ENCODE peak calls at places on chromosomes 4 and X, in four cellular contexts. K is BJ, W is fibroblast of lung, I is testis. A is an unnamed sample.

GRCh38 chr4:56181140-56181950 is 205.9 kb downstream of the AASDH start:
- DNase-seq in K (no peak), W (peak), I (no peak), A (no peak)

GRCh38 chr4:151356510-151356909 is 31.1 kb upstream of the SH3D19 start:
- DNase-seq in K (no peak), W (peak), I (no peak), A (no peak)

GRCh38 chrX:136156560-136157117 is 9.3 kb downstream of the FHL1 start:
- DNase-seq in K (no peak), W (no peak), I (no peak), A (no peak)

GRCh38 chr4:124321370-124321769 is 391.2 kb downstream of the ANKRD50 start:
- DNase-seq in K (no peak), W (peak), I (no peak), A (no peak)

GRCh38 chr4:104519588-104519987 is 24.9 kb upstream of the CXXC4 start:
- DNase-seq in K (no peak), W (no peak), I (no peak), A (no peak)

GRCh38 chr4:109207060-109207459 is 95.4 kb downstream of the COL25A1 start:
- DNase-seq in K (no peak), W (peak), I (no peak), A (no peak)

GRCh38 chr4:42501624-42502401 is 104.5 kb downstream of the SHISA3 start:
- DNase-seq in K (no peak), W (no peak), I (no peak), A (no peak)

GRCh38 chr4:87251104-87251503 is 30.7 kb upstream of the KLHL8 start:
- DNase-seq in K (no peak), W (peak), I (no peak), A (no peak)

GRCh38 chr4:149553959-149554520 is 261.6 kb downstream of the IQCM start:
- DNase-seq in K (no peak), W (peak), I (no peak), A (no peak)

GRCh38 chr4:165524532-165525190 is 145.9 kb downstream of the CPE start:
- DNase-seq in K (no peak), W (peak), I (no peak), A (no peak)

GRCh38 chrX:120015145-120016067 is 62.1 kb downstream of the RHOXF2B start:
- DNase-seq in K (no peak), W (no peak), I (no peak), A (peak)

GRCh38 chrX:39853417-39853816 is 244.3 kb downstream of the BCOR start:
- DNase-seq in K (no peak), W (no peak), I (no peak), A (no peak)

GRCh38 chrX:134460861-134461218 is 875 bp downstream of the HPRT1 start:
- DNase-seq in K (no peak), W (peak), I (no peak), A (no peak)

GRCh38 chrX:123083924-123084323 is 100.2 kb upstream of the GRIA3 start:
- DNase-seq in K (no peak), W (peak), I (no peak), A (no peak)

GRCh38 chr4:184313710-184314659 is 96.3 kb upstream of the ENPP6 start:
- DNase-seq in K (no peak), W (no peak), I (no peak), A (no peak)

GRCh38 chr4:14264437-14264836 is 636.9 kb upstream of the BOD1L1 start:
- DNase-seq in K (no peak), W (no peak), I (no peak), A (peak)

GRCh38 chrX:30302957-30303356 is 6.2 kb downstream of the NR0B1 start:
- DNase-seq in K (no peak), W (no peak), I (peak), A (no peak)

GRCh38 chr4:67575232-67575888 is 16.8 kb downstream of the STAP1 start:
- DNase-seq in K (no peak), W (no peak), I (no peak), A (no peak)

GRCh38 chr4:163790231-163790630 is 295.7 kb downstream of the TMA16 start:
- DNase-seq in K (no peak), W (no peak), I (no peak), A (no peak)

GRCh38 chr4:150960079-150960478 is 55.0 kb downstream of the LRBA start:
- DNase-seq in K (no peak), W (peak), I (no peak), A (no peak)

GRCh38 chr4:150342945-150343344 is 239.0 kb upstream of the MAB21L2 start:
- DNase-seq in K (no peak), W (no peak), I (peak), A (no peak)

GRCh38 chrX:84047339-84047738 is 140.7 kb downstream of the RPS6KA6 start:
- DNase-seq in K (no peak), W (no peak), I (no peak), A (no peak)

GRCh38 chr4:185040523-185040922 is 22.2 kb downstream of the HELT start:
- DNase-seq in K (no peak), W (no peak), I (no peak), A (no peak)

GRCh38 chrX:21972046-21972445 is 31.5 kb downstream of the SMS start:
- DNase-seq in K (no peak), W (no peak), I (no peak), A (no peak)

GRCh38 chr4:85406185-85406584 is 68.8 kb upstream of the ARHGAP24 start:
- DNase-seq in K (no peak), W (no peak), I (no peak), A (no peak)

GRCh38 chr4:109648997-109649575 is 54.2 kb downstream of the CASP6 start:
- DNase-seq in K (no peak), W (no peak), I (no peak), A (no peak)

GRCh38 chr4:81335221-81335912 is 120.3 kb upstream of the PRKG2 start:
- DNase-seq in K (peak), W (no peak), I (no peak), A (no peak)

GRCh38 chrX:39652336-39652735 is 445.4 kb downstream of the BCOR start:
- DNase-seq in K (no peak), W (no peak), I (no peak), A (peak)

GRCh38 chrX:39012561-39013209 is 211.4 kb downstream of the MID1IP1 start:
- DNase-seq in K (peak), W (peak), I (no peak), A (no peak)

GRCh38 chr4:81449018-81449417 is 22.7 kb downstream of the RASGEF1B start:
- DNase-seq in K (no peak), W (no peak), I (no peak), A (no peak)

GRCh38 chr4:86592553-86593249 is 1.4 kb upstream of the PTPN13 start:
- DNase-seq in K (no peak), W (peak), I (no peak), A (no peak)

GRCh38 chr4:36758312-36758690 is 476.9 kb downstream of the DTHD1 start:
- DNase-seq in K (no peak), W (no peak), I (no peak), A (no peak)

GRCh38 chr4:184669251-184669650 is 19.7 kb downstream of the PRIMPOL start:
- DNase-seq in K (no peak), W (peak), I (no peak), A (no peak)

GRCh38 chrX:134396174-134396573 is 63.8 kb upstream of the HPRT1 start:
- DNase-seq in K (no peak), W (no peak), I (no peak), A (no peak)

GRCh38 chr4:122845760-122846159 is 19.1 kb downstream of the FGF2 start:
- DNase-seq in K (no peak), W (peak), I (no peak), A (no peak)

GRCh38 chr4:159158989-159159388 is 56.1 kb downstream of the RAPGEF2 start:
- DNase-seq in K (no peak), W (no peak), I (no peak), A (no peak)

GRCh38 chr4:256492-256891 is 48.8 kb downstream of the ZNF732 start:
- DNase-seq in K (no peak), W (no peak), I (no peak), A (no peak)

DNA sequence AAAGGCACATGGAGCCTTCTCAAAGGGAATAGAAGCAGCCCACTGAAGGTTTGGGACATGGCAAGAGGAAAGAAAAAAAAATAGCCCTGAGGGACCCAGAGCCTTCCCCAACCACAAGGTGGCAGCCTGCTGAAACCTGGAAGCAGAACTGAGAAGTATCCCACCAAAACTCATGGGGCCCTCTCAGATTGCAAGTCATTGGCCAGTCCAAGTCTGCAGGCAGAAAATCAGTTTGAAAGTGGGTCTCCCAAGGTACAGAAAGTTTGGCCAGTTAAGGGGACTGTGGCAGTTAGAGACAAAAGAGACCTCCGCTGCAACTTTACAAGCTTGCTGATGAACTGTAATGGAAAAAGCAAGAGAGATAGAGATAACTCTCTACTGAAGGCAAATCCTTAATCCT is 155.8 kb downstream of the ANTXR2 start:
- DNase-seq in K (no peak), W (peak), I (peak), A (peak)
- TF ChIP-seq CTCF in K (peak), W (peak), I (peak), A (peak)

DNA sequence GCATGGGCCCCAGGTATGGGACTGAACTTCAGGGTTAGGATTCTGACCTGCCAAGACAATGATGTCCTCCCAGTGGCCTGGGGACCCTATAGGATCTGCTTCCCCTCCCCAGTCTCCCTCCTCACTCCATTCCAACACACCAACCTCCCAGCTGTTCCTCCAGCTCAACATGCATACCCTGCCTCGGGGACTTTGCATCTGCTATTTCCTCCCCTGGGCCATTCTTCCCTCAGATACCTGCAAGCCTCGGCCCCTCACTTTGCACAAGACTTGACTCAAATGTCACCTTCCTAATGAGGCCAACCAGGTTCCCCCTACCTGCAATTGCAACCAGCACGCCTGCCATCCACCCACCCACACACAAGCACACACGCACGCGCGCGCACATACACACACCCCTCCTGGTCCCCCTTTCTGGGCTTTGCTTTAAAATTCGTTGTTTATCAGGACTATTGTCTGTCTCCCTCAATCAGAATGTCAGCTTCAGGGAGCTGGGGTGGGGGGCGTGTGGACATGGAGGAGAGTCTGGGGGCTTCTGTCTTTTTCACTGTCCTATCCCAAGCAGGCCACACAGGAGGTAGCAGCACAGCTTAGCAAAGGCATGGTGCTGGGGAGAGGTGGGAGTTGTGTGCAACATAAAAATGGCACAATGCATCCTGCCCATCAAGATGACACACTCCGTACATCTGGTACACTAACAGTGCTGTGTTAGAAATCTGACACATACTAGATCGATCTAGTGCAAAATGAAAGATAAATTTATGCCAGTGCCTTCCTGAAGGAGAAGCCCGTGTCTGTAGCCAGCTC is 20.6 kb upstream of the PPP2R2C start:
- DNase-seq in K (no peak), W (no peak), I (no peak), A (no peak)
- H3K4me3 ChIP-seq in K (no peak), W (no peak), I (no peak), A (no peak)

GRCh38 chrX:100663651-100664050 is 19.7 kb downstream of the SRPX2 start:
- DNase-seq in K (no peak), W (no peak), I (no peak), A (no peak)

GRCh38 chrX:100662153-100662552 is 18.2 kb downstream of the SRPX2 start:
- DNase-seq in K (no peak), W (no peak), I (no peak), A (no peak)

GRCh38 chrX:100662791-100663190 is 18.8 kb downstream of the SRPX2 start:
- DNase-seq in K (no peak), W (peak), I (no peak), A (no peak)

GRCh38 chrX:100658936-100659335 is 14.9 kb downstream of the SRPX2 start:
- DNase-seq in K (no peak), W (no peak), I (no peak), A (no peak)

DNA sequence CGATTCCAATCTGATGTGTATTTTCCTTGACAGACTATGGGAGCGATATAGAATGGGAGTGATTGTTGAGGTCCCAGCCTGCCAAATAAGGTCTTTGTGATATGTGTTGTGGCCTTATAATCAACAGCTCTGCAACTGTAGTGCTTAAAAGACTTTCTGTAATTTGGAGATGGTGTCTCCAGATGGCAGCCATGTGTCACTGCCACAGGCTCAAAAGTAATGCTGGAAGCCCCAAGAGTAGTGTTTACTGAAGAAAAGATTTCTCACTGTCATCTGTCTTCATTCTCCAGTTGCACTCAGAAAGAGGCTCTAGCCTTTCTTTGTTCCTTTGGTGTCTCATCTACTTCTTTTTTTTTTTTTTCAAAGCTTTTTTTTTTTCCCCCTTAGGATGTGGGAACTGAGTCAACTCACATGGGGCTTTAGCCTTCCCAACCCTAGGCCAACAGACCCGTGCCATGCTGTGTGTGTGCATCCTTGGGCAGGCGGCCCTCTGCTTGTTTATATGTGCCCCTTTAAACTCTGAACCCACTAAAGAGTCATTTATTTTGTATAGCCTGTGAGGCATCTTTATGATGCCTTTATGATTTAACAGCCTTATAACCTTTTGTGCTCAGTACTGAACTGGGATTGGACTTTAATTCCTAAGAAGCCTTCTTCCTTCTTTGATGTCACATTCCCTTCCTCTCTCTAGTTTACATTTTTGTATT is 15.6 kb downstream of the SRPX2 start:
- DNase-seq in K (no peak), W (no peak), I (no peak), A (no peak)
- TF ChIP-seq CTCF in K (no peak), W (no peak), I (no peak), A (no peak)

DNA sequence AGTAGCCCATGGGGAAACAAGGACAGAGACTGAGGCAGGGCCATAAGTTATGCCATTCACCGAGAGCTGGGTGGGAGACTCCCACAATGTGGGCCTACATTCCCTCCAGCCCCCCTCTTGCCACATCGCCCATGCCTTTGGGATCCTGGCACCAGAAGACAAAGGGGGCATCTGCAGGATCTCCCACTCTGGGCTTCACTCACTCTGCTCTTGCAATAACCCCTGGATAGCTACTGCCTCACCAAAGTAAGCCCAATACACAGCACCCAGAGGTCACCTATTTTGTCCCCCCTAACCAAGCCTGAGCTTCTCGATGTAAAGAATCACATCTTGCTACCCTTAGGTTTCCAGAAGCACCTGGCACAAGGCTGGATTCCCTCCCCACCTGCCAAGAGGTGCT is 741 bp upstream of the RTL5 start:
- DNase-seq in K (no peak), W (no peak), I (no peak), A (no peak)
- H3K4me3 ChIP-seq in K (peak), W (peak), I (no peak), A (no peak)

DNA sequence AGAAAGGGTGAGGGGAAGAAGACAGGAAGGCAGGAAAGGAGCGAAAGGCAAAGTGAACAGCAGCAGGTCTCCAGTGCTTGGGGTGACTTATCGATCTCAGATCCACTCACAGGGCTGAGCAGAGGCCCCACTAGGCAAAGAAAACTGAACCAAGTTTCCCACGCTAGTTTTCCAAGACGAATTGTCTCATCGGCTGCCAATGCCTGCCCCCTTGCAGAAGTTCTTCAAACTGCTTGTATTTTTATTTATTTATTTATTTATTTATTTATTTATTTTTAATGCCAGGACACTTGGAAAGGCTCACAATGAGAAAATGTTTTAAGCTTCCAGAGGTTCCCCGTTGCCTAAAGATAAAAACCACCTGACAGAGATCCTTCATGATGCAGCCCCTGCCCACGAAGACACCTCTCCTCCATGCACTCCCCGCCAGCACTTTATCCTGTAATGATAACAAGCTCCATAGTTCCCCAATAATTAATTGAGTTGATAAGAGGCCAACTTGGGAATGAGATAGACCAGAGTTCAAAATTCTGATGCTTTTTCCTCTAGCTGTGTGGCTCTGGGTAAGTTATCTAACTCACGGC is 43.2 kb downstream of the QDPR start:
- DNase-seq in K (no peak), W (peak), I (peak), A (peak)
- TF ChIP-seq CTCF in K (peak), W (peak), I (peak), A (peak)

A was measured in Caco-2.